ENCODE peak calls at places on chromosomes 5 and 9, in nine cellular contexts. G, P, V, B, C, D, T, L and S are unnamed samples.

GRCh38 chr9:128893354-128893753 is 11.4 kb downstream of the LRRC8A start:
- DNase-seq in T (no peak), D (no peak), G (no peak), P (no peak), L (no peak), C (no peak), V (no peak), B (no peak), S (no peak)

GRCh38 chr9:99180199-99180598 is 41.5 kb downstream of the ALG2 start:
- DNase-seq in V (no peak), G (no peak), D (no peak), T (no peak), C (no peak), P (no peak), B (no peak), L (no peak), S (no peak)

GRCh38 chr5:25009063-25009462 is 364.3 kb upstream of the CDH10 start:
- DNase-seq in L (no peak), V (no peak), G (no peak), C (no peak), T (no peak), P (no peak), D (no peak), B (no peak), S (no peak)

GRCh38 chr5:113378081-113378480 is 56.7 kb downstream of the TSSK1B start:
- DNase-seq in D (no peak), C (peak; percentile 29), B (no peak), L (no peak), G (no peak), T (no peak), P (no peak), V (no peak), S (no peak)

GRCh38 chr5:159410480-159410879 is 80.2 kb upstream of the IL12B start:
- DNase-seq in G (no peak), C (no peak), B (no peak), P (no peak), T (no peak), V (no peak), L (no peak), D (no peak), S (no peak)

GRCh38 chr9:132556226-132556625 is 26.2 kb upstream of the BARHL1 start:
- DNase-seq in V (no peak), L (no peak), B (no peak), P (no peak), C (no peak), G (no peak), D (no peak), T (no peak), S (no peak)

GRCh38 chr5:145938699-145939531 is 2.5 kb downstream of the SH3RF2 start:
- DNase-seq in V (no peak), B (no peak), C (no peak), G (no peak), D (peak; percentile 64), T (no peak), L (no peak), P (peak; percentile 46), S (no peak)

GRCh38 chr5:141349917-141350619 is at the start of gene PCDHGB1:
- DNase-seq in T (peak; percentile 49), V (no peak), P (peak; percentile 39), L (no peak), D (no peak), B (no peak), G (peak; percentile 92), C (no peak), S (no peak)

GRCh38 chr5:16593013-16593412 is 23.8 kb downstream of the RETREG1 start:
- DNase-seq in C (no peak), V (no peak), T (no peak), B (no peak), G (no peak), L (no peak), D (no peak), P (no peak), S (no peak)

GRCh38 chr5:72355706-72356299 is 35.6 kb downstream of the PTCD2 start:
- DNase-seq in B (no peak), P (peak; percentile 21), L (peak; percentile 23), V (peak; percentile 15), G (peak; percentile 59), C (no peak), T (no peak), D (no peak), S (no peak)

GRCh38 chr9:123111977-123112869 is 78.8 kb downstream of the GPR21 start:
- DNase-seq in P (no peak), L (peak; percentile 27), V (no peak), D (no peak), G (no peak), C (peak; percentile 16), B (no peak), T (no peak), S (no peak)

GRCh38 chr5:56076486-56076885 is 81.7 kb upstream of the IL6ST start:
- DNase-seq in T (no peak), B (no peak), C (no peak), L (no peak), P (no peak), V (no peak), D (no peak), G (no peak), S (no peak)

GRCh38 chr9:35611230-35611797 is 6.3 kb downstream of the TESK1 start:
- DNase-seq in C (peak; percentile 49), D (no peak), T (no peak), L (peak; percentile 30), V (no peak), G (no peak), B (peak; percentile 13), P (peak; percentile 12), S (no peak)

GRCh38 chr5:7851240-7851592 is 283 bp upstream of the CFAP90 start:
- DNase-seq in T (no peak), P (no peak), G (no peak), L (no peak), C (no peak), B (no peak), V (no peak), D (no peak), S (no peak)
- H3K4me3 ChIP-seq in T (peak overlapping the region; percentile 47), P (no peak overlapping the region), G (no peak overlapping the region), L (peak overlapping the region; percentile 67), C (no peak overlapping the region), B (no peak overlapping the region), V (peak overlapping the region; percentile 55), D (peak overlapping the region; percentile 49), S (peak overlapping the region; percentile 37)

DNA sequence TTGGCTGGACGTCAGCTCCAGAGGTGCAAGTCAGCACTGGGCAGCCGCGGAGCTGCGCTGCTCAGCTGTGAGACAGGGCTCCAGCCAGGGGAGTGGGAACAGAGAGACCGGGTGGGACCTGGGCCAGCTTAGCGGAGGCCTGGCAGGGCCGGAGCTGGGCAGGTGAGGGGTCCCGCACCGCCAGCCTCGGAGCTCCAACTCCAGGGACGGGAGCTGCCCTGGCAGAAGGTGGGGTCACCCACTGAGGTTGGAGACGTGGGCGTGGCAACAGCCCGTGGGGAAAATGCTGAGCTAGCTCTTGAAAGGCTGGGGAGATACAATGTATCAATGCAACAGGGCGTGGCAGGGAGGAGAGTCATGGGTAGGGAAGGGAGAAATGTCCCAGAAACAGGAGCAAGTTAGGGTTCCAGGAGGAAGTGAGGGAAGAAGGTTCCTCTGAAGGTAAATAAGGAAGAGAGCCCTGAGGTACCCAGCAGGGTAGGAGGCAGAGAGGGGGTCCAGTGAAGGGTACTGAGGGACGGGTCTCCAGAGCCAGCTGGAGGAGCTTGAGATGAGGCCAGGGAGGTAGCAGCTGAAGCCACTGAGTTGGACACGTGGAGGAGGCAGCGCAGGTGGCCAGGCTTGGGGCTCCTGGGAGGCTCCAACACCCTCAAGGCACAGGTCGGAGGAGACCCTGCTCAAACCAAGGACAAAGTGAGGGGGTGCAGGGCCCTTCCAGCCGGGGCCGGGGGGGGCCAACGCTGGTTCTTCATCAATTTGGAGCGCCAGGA is 736 bp upstream of the NKD2 start:
- DNase-seq in T (peak; percentile 34), G (no peak), P (no peak), L (peak; percentile 17), D (peak; percentile 18), V (no peak), B (no peak), C (no peak), S (no peak)
- H3K4me1 ChIP-seq in T (peaks cover 6% of the 10 kb centered on the region), G (no peaks in the 10 kb centered on the region), P (peaks cover 37% of the 10 kb centered on the region), L (peaks cover 66% of the 10 kb centered on the region), D (peaks cover 8% of the 10 kb centered on the region), V (peaks cover 18% of the 10 kb centered on the region), B (peaks cover 61% of the 10 kb centered on the region), C (peaks cover 23% of the 10 kb centered on the region), S (peaks cover 9% of the 10 kb centered on the region)

GRCh38 chr5:150173154-150173553 is 6.6 kb downstream of the CDX1 start:
- DNase-seq in L (no peak), V (no peak), D (peak; percentile 38), C (no peak), B (no peak), P (no peak), T (no peak), G (no peak), S (no peak)

GRCh38 chr5:150172563-150172962 is 6.0 kb downstream of the CDX1 start:
- DNase-seq in C (no peak), T (no peak), G (no peak), B (no peak), L (no peak), V (no peak), P (no peak), D (no peak), S (no peak)

GRCh38 chr5:150174285-150174684 is 7.7 kb downstream of the CDX1 start:
- DNase-seq in G (no peak), L (no peak), T (no peak), V (no peak), P (no peak), D (no peak), C (no peak), B (no peak), S (no peak)

GRCh38 chr5:150175076-150175475 is 8.5 kb downstream of the CDX1 start:
- DNase-seq in C (no peak), T (no peak), P (peak; percentile 7), G (no peak), B (no peak), L (no peak), D (no peak), V (no peak), S (no peak)

GRCh38 chr5:150172147-150172546 is 5.6 kb downstream of the CDX1 start:
- DNase-seq in T (no peak), C (no peak), D (peak; percentile 62), V (no peak), G (no peak), L (no peak), P (no peak), B (no peak), S (no peak)
- H3K27me3 ChIP-seq in T (no peaks in the 10 kb centered on the region), C (peaks cover 15% of the 10 kb centered on the region), D (peaks cover 1% of the 10 kb centered on the region), V (peaks cover 28% of the 10 kb centered on the region), G (no peaks in the 10 kb centered on the region), L (peaks cover 23% of the 10 kb centered on the region), P (no peaks in the 10 kb centered on the region), B (peaks cover 9% of the 10 kb centered on the region), S (peaks cover 2% of the 10 kb centered on the region)

DNA sequence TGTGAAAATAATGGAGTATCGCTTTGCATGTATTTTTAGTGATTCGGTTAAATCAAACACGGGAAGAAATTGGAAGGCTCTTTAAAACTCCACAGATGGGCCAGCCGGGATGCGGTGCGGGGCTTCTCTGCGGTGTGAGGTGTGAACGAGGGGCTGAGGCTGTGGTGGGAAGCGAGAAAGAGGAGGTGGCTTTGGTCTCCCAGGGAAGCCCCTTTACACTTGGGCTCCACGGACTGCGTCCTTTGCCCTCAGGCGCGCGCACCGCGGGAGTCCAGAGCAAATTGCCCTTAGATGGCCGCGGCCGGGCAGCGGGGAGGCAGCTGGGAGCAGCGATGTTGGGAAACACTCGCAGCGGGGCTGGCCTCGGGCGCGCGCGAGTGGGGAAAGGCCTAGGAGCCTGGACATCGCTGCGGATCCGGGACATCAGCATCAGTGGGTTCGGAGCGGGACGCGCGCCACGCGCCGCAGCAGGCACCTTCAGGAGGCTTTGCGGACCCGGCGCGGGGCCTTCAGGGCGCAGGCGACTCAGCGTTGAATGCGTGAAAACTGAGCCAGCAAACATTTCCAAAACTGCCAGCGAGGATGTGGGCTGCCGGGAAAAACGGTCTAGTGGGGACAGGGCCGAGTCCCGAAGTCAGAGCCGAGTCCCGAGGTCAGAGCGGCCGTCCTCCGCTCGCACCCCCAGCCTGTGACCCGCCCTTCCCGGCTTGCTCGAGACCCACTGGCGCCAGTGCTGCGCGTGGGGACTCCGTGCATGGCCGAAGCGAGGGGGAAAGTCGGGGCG is 6.5 kb downstream of the IRX1 start:
- DNase-seq in G (no peak), D (no peak), C (no peak), T (no peak), L (no peak), P (peak; percentile 57), B (no peak), V (no peak), S (no peak)
- H3K4me3 ChIP-seq in G (no peak overlapping the region), D (no peak overlapping the region), C (no peak overlapping the region), T (no peak overlapping the region), L (peak overlapping the region; percentile 51), P (peak overlapping the region; percentile 97), B (no peak overlapping the region), V (no peak overlapping the region), S (no peak overlapping the region)